ENCODE peak calls at places on chromosomes 1 and 21, in seven cellular contexts. S is adrenal gland, P is heart left ventricle, T is lower lobe of right lung, X is heart right ventricle, U is endodermal cell, G is left ventricle myocardium inferior. I is an unnamed sample. For H3K4me1, the result is how much of the 10 kb centered on the place peaks cover.

GRCh38 chr21:41715649-41716321 is 51.1 kb downstream of the RIPK4 start:
- DNase-seq in P (no peak), G (no peak), T (no peak), U (peak), S (no peak), X (no peak), I (peak)

GRCh38 chr1:2796890-2797740 is 4.4 kb downstream of the TTC34 start:
- DNase-seq in T (peak), U (no peak), S (no peak), X (no peak), P (no peak), G (no peak), I (no peak)

GRCh38 chr1:203301331-203301668 is 4.0 kb upstream of the BTG2 start:
- DNase-seq in P (no peak), G (no peak), X (no peak), U (no peak), S (no peak), T (no peak), I (no peak)

GRCh38 chr1:116738673-116739370 is 15.4 kb upstream of the CD2 start:
- DNase-seq in P (no peak), U (no peak), T (no peak), S (no peak), G (no peak), X (no peak), I (no peak)

GRCh38 chr1:53683986-53684740 is 54.8 kb downstream of the GLIS1 start:
- DNase-seq in T (no peak), U (peak), P (no peak), X (no peak), S (no peak), G (no peak), I (no peak)

GRCh38 chr21:37006521-37007291 is at the start of gene RIPPLY3:
- DNase-seq in X (no peak), U (peak), T (no peak), G (no peak), P (no peak), S (no peak), I (no peak)

GRCh38 chr21:42263591-42264131 is 44.7 kb downstream of the ABCG1 start:
- DNase-seq in U (no peak), P (peak), S (peak), G (peak), T (peak), X (peak), I (no peak)

GRCh38 chr1:201422436-201423030 is 1.0 kb upstream of the TNNI1 start:
- DNase-seq in G (no peak), S (no peak), X (no peak), U (no peak), T (no peak), P (no peak), I (peak)

GRCh38 chr1:240914506-240914905 is 302.6 kb upstream of the GREM2 start:
- DNase-seq in U (no peak), G (no peak), T (no peak), X (no peak), P (no peak), S (no peak), I (no peak)

GRCh38 chr1:221858758-221859157 is 116.9 kb upstream of the DUSP10 start:
- DNase-seq in S (no peak), T (no peak), P (no peak), U (no peak), X (no peak), G (no peak), I (no peak)

GRCh38 chr21:33384851-33385331 is 18.3 kb upstream of the IFNGR2 start:
- DNase-seq in P (no peak), T (no peak), U (no peak), S (no peak), G (no peak), X (no peak), I (no peak)

GRCh38 chr1:233859446-233859845 is 45.0 kb upstream of the SLC35F3 start:
- DNase-seq in T (no peak), G (no peak), S (peak), X (no peak), P (no peak), U (no peak), I (no peak)

GRCh38 chr1:23460519-23460918 is 23.5 kb downstream of the ASAP3 start:
- DNase-seq in S (no peak), U (no peak), X (no peak), G (no peak), T (no peak), P (no peak), I (no peak)

GRCh38 chr1:159228554-159228953 is 23.9 kb downstream of the ACKR1 start:
- DNase-seq in S (no peak), U (no peak), T (no peak), P (no peak), G (no peak), X (no peak), I (no peak)

GRCh38 chr21:28705616-28706015 is 287.1 kb downstream of the LTN1 start:
- DNase-seq in U (no peak), S (no peak), G (no peak), T (no peak), P (no peak), X (no peak), I (no peak)

GRCh38 chr1:41884256-41885240 is 34.2 kb downstream of the HIVEP3 start:
- DNase-seq in X (no peak), U (peak), G (no peak), S (no peak), P (no peak), T (no peak), I (no peak)

GRCh38 chr21:45067462-45068285 is 6.7 kb upstream of the ADARB1 start:
- DNase-seq in U (peak), S (no peak), X (no peak), T (no peak), G (no peak), P (no peak), I (no peak)

GRCh38 chr1:13642306-13643004 is 57.5 kb upstream of the PRDM2 start:
- DNase-seq in X (no peak), P (no peak), T (no peak), G (no peak), S (no peak), U (no peak), I (no peak)

GRCh38 chr1:89723144-89723543 is 90.2 kb downstream of the LRRC8C start:
- DNase-seq in T (no peak), S (no peak), P (no peak), U (no peak), G (no peak), X (no peak), I (no peak)

GRCh38 chr1:89720839-89721238 is 87.9 kb downstream of the LRRC8C start:
- DNase-seq in T (no peak), S (no peak), P (no peak), G (no peak), U (no peak), X (no peak), I (no peak)

GRCh38 chr1:89721351-89721750 is 88.4 kb downstream of the LRRC8C start:
- DNase-seq in G (no peak), P (no peak), S (no peak), X (no peak), T (no peak), U (no peak), I (no peak)

GRCh38 chr1:89715677-89716076 is 82.8 kb downstream of the LRRC8C start:
- DNase-seq in T (no peak), P (no peak), G (no peak), X (no peak), S (no peak), U (no peak), I (no peak)

GRCh38 chr1:89719502-89720306 is 86.8 kb downstream of the LRRC8C start:
- DNase-seq in T (no peak), S (no peak), P (no peak), X (no peak), U (no peak), G (no peak), I (no peak)
- H3K4me1 ChIP-seq in T (under half), S (under half), P (under half), X (half or more), U (under half), G (half or more), I (under half)

GRCh38 chr1:156845953-156846545 is 12.9 kb downstream of the INSRR start:
- DNase-seq in S (no peak), P (no peak), T (no peak), G (no peak), X (no peak), U (no peak), I (no peak)
- H3K4me3 ChIP-seq in S (no peak), P (no peak), T (no peak), G (no peak), X (no peak), U (no peak), I (no peak)

DNA sequence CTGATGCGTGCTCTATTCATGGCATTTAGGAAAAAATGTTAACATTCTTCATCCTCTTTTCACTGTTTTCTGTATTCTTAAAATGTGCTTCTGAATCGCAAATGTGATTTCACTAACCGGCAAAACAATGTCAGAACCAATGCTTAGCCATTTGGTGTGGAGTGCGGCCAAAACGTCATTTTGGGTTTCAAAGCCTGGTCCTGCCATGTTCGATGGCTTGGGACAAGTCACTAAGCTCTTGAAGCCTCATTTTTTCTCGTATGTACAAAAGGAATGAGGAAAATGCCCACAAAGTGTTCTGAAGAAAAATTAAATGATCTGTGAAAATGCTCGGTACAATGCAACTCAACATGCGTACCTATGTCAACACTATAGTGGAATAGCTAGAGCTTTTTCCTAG is 175.3 kb downstream of the APP start:
- DNase-seq in P (no peak), G (no peak), U (no peak), X (no peak), T (no peak), S (no peak), I (no peak)
- H3K27ac ChIP-seq in P (no peak), G (peak), U (no peak), X (no peak), T (no peak), S (no peak), I (no peak)

GRCh38 chr1:34754878-34755637 is at the start of gene GJB5:
- DNase-seq in G (no peak), S (no peak), P (no peak), T (no peak), X (no peak), U (no peak), I (no peak)
- H3K4me1 ChIP-seq in G (under half), S (under half), P (under half), T (under half), X (under half), U (under half), I (under half)

GRCh38 chr1:191508239-191508638 is 650.0 kb upstream of the RGS18 start:
- DNase-seq in U (no peak), P (no peak), S (no peak), G (no peak), T (no peak), X (no peak), I (no peak)
- H3K4me3 ChIP-seq in U (peak), P (no peak), S (no peak), G (no peak), T (no peak), X (no peak), I (no peak)

GRCh38 chr1:61496501-61496900 is 228.4 kb downstream of the TM2D1 start:
- DNase-seq in G (no peak), U (no peak), X (no peak), T (no peak), P (no peak), S (no peak), I (no peak)

GRCh38 chr1:61498342-61498741 is 226.6 kb downstream of the TM2D1 start:
- DNase-seq in P (no peak), X (no peak), T (no peak), G (no peak), S (peak), U (no peak), I (no peak)

GRCh38 chr1:61502011-61502410 is 222.9 kb downstream of the TM2D1 start:
- DNase-seq in X (no peak), T (no peak), G (no peak), P (no peak), S (no peak), U (no peak), I (no peak)

GRCh38 chr1:61491497-61491896 is 233.4 kb downstream of the TM2D1 start:
- DNase-seq in P (no peak), X (no peak), G (no peak), T (no peak), U (no peak), S (no peak), I (no peak)

GRCh38 chr1:61497013-61497412 is 227.9 kb downstream of the TM2D1 start:
- DNase-seq in T (no peak), G (no peak), S (no peak), P (no peak), X (no peak), U (no peak), I (no peak)
- H3K27ac ChIP-seq in T (no peak), G (peak), S (no peak), P (no peak), X (no peak), U (no peak), I (no peak)

GRCh38 chr21:39098696-39099111 is 84.5 kb downstream of the PSMG1 start:
- DNase-seq in T (no peak), S (no peak), P (no peak), X (no peak), G (no peak), U (no peak), I (no peak)
- H3K4me1 ChIP-seq in T (under half), S (under half), P (under half), X (under half), G (under half), U (under half), I (under half)

GRCh38 chr1:40384413-40384762 is 10.9 kb downstream of the SMAP2 start:
- DNase-seq in T (no peak), S (no peak), X (no peak), G (no peak), U (no peak), P (no peak), I (no peak)
- H3K4me3 ChIP-seq in T (no peak), S (no peak), X (no peak), G (no peak), U (peak), P (no peak), I (no peak)

GRCh38 chr1:108699375-108700332 is 7.5 kb downstream of the PRPF38B start:
- DNase-seq in G (no peak), P (no peak), U (no peak), S (no peak), T (no peak), X (no peak), I (no peak)
- H3K27ac ChIP-seq in G (no peak), P (no peak), U (no peak), S (no peak), T (peak), X (no peak), I (no peak)

DNA sequence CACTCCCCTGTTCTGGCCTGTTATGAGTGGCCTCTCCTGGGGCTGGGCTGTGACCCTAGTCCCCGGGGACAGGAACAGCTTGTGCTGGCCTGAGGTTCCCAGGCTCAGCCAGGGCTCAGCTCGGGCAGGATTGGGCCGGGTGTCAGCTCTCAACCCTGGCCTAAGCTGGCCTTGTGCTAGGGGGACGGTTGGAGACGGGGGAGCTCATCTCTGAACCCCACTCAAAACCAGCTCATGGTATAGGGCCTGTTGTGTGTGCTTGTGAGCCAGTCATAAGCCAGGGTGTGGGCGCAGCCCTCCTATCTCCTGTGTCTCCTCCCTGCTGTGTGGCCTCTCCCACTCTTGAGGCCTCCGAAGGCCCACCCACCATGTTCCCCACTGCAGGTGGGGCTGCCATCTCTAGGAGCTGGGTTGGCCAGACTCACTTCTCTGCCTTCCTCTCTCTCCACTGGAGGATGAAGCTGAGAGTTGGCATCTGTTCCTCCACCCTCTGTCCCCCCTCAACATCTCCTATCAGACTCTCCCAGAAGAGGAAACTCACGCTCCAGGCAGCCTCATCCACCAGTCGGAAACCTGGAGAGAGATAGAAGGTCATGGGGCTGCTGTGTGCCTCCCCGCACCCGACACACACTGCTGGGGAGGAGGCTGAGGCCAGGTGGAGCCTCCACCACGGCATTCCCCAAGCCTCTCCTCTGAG is 1.3 kb downstream of the PEAR1 start:
- DNase-seq in X (peak), T (peak), P (peak), U (no peak), G (peak), S (no peak), I (no peak)
- H3K4me1 ChIP-seq in X (half or more), T (half or more), P (half or more), U (under half), G (half or more), S (under half), I (under half)